ENCODE peak calls at places on chromosomes 16 and 17, in seven cellular contexts. C is GM23248, Q is body of pancreas, B is erythroblast, Y is GM19239, A is fibroblast of the conjunctiva, S is Caco-2. M is an unnamed sample.

GRCh38 chr16:84976644-84977400 is 34.5 kb downstream of the ZDHHC7 start:
- DNase-seq in Y (no peak), B (no peak), Q (peak; percentile 66), A (no peak), C (no peak), S (no peak), M (no peak)

GRCh38 chr17:61407211-61407911 is 7.7 kb downstream of the TBX2 start:
- DNase-seq in Q (no peak), Y (no peak), S (no peak), A (no peak), B (no peak), C (no peak), M (no peak)

GRCh38 chr16:56888806-56889205 is 23.8 kb downstream of the SLC12A3 start:
- DNase-seq in C (no peak), Y (peak; percentile 63), Q (no peak), A (no peak), S (no peak), B (no peak), M (no peak)

GRCh38 chr17:40071720-40072480 is 9.1 kb downstream of the THRA start:
- DNase-seq in A (no peak), B (peak; percentile 57), Y (no peak), C (peak; percentile 51), S (no peak), Q (peak; percentile 98), M (peak; percentile 70)

GRCh38 chr17:61536417-61536955 is 54.5 kb downstream of the NACA2 start:
- DNase-seq in Y (no peak), B (no peak), S (no peak), Q (no peak), C (no peak), A (no peak), M (no peak)

GRCh38 chr17:3551189-3551588 is 6.4 kb downstream of the TRPV3 start:
- DNase-seq in C (no peak), Y (no peak), Q (no peak), A (no peak), S (no peak), B (no peak), M (no peak)

GRCh38 chr16:48408688-48409087 is 23.5 kb upstream of the SIAH1 start:
- DNase-seq in S (no peak), Y (no peak), Q (peak; percentile 47), A (no peak), C (peak; percentile 49), B (no peak), M (peak; percentile 57)

GRCh38 chr16:4051591-4051990 is 64.7 kb downstream of the ADCY9 start:
- DNase-seq in S (no peak), Q (no peak), Y (no peak), C (peak; percentile 17), B (no peak), A (no peak), M (no peak)

GRCh38 chr17:35728551-35728950 is 2.9 kb upstream of the RASL10B start:
- DNase-seq in B (no peak), C (no peak), A (no peak), Q (no peak), S (no peak), Y (no peak), M (no peak)

GRCh38 chr17:46772013-46772878 is 46.2 kb downstream of the WNT3 start:
- DNase-seq in C (peak; percentile 56), Y (peak; percentile 49), B (peak; percentile 54), S (peak; percentile 76), Q (peak; percentile 52), A (no peak), M (peak; percentile 68)

GRCh38 chr17:55726440-55726839 is 3.8 kb upstream of the TMEM100 start:
- DNase-seq in S (no peak), B (no peak), C (peak; percentile 92), Y (no peak), A (peak; percentile 99), Q (peak; percentile 38), M (no peak)

GRCh38 chr17:69111794-69112193 is 29.9 kb downstream of the ABCA6 start:
- DNase-seq in B (no peak), C (no peak), Y (no peak), Q (no peak), S (no peak), A (no peak), M (no peak)

GRCh38 chr17:75587718-75588545 is at the start of gene MYO15B:
- DNase-seq in Q (peak; percentile 52), S (no peak), B (peak; percentile 76), C (peak; percentile 32), Y (no peak), A (no peak), M (no peak)

GRCh38 chr17:15935891-15936290 is 9.0 kb upstream of the ADORA2B start:
- DNase-seq in A (no peak), B (no peak), C (no peak), Y (no peak), Q (no peak), S (no peak), M (no peak)

GRCh38 chr16:28609631-28610594 is at the start of gene SULT1A1:
- DNase-seq in A (no peak), S (no peak), C (no peak), Y (no peak), B (no peak), Q (peak; percentile 94), M (peak; percentile 85)

GRCh38 chr16:30526137-30526822 is at the start of gene ZNF768:
- DNase-seq in Y (peak; percentile 67), A (no peak), S (peak; percentile 52), C (peak; percentile 62), B (no peak), Q (peak; percentile 28), M (peak; percentile 46)

GRCh38 chr17:83035722-83036121 is 43.7 kb upstream of the METRNL start:
- DNase-seq in A (no peak), S (no peak), Y (no peak), C (no peak), B (no peak), Q (no peak), M (no peak)

GRCh38 chr17:14201595-14201994 is 35.1 kb downstream of the CDRT15 start:
- DNase-seq in S (no peak), C (no peak), B (no peak), Y (no peak), Q (no peak), A (no peak), M (no peak)

GRCh38 chr16:75265911-75266701 is 14.7 kb upstream of the BCAR1 start:
- DNase-seq in B (peak; percentile 75), Y (peak; percentile 97), Q (peak; percentile 90), C (peak; percentile 85), S (peak; percentile 94), A (no peak), M (peak; percentile 76)

GRCh38 chr16:31452631-31453106 is 6.6 kb upstream of the ARMC5 start:
- DNase-seq in B (no peak), C (peak; percentile 91), A (peak; percentile 84), Q (no peak), Y (no peak), S (no peak), M (peak; percentile 77)

GRCh38 chr16:29849505-29849904 is 13.5 kb downstream of the CDIPT start:
- DNase-seq in A (no peak), B (no peak), S (peak; percentile 62), Q (no peak), Y (no peak), C (no peak), M (no peak)

GRCh38 chr16:48158296-48158695 is 2.5 kb upstream of the ABCC12 start:
- DNase-seq in C (peak; percentile 66), Q (no peak), S (no peak), Y (no peak), B (no peak), A (peak; percentile 21), M (peak; percentile 58)

GRCh38 chr17:8091033-8091687 is 3.6 kb upstream of the ALOX12B start:
- DNase-seq in Y (peak; percentile 52), A (no peak), S (no peak), C (no peak), Q (no peak), B (no peak), M (no peak)

GRCh38 chr16:3187798-3188674 is at the start of gene OR1F1:
- DNase-seq in S (no peak), C (peak; percentile 54), Y (no peak), A (peak; percentile 46), Q (no peak), B (peak; percentile 72), M (peak; percentile 80)

GRCh38 chr16:7074715-7075114 is 257.9 kb upstream of the RBFOX1 start:
- DNase-seq in C (no peak), Q (no peak), A (no peak), B (no peak), S (no peak), Y (no peak), M (no peak)

GRCh38 chr17:49723423-49723822 is 15.7 kb upstream of the SLC35B1 start:
- DNase-seq in Q (peak; percentile 32), C (no peak), Y (no peak), S (no peak), A (no peak), B (no peak), M (no peak)

GRCh38 chr16:71917900-71918299 is 22.6 kb downstream of the IST1 start:
- DNase-seq in C (peak; percentile 83), A (peak; percentile 65), Y (no peak), S (no peak), B (no peak), Q (no peak), M (no peak)

GRCh38 chr17:19254651-19255050 is 17.5 kb downstream of the EPN2 start:
- DNase-seq in A (no peak), C (no peak), Y (no peak), S (no peak), B (no peak), Q (no peak), M (no peak)

GRCh38 chr16:69741519-69741918 is 13.2 kb downstream of the NOB1 start:
- DNase-seq in Q (no peak), S (no peak), B (no peak), C (no peak), A (no peak), Y (no peak), M (peak; percentile 43)

GRCh38 chr16:79595916-79596450 is 4.6 kb downstream of the MAF start:
- DNase-seq in B (no peak), Y (no peak), A (no peak), C (no peak), Q (no peak), S (no peak), M (no peak)

GRCh38 chr17:19305761-19306159 is 56.8 kb downstream of the B9D1 start:
- DNase-seq in Y (no peak), S (no peak), Q (no peak), A (no peak), C (no peak), B (no peak), M (no peak)

GRCh38 chr17:17073627-17074521 is 31.6 kb downstream of the MPRIP start:
- DNase-seq in C (peak; percentile 75), Q (no peak), A (no peak), Y (no peak), B (no peak), S (no peak), M (no peak)